ENCODE peak calls at places on chromosomes 5 and 9, in seven cellular contexts. I, A, B, C, T, U and O are unnamed samples.

GRCh38 chr9:138073408-138073807 is 195.8 kb downstream of the CACNA1B start:
- DNase-seq in U (peak), T (no peak), B (no peak), I (no peak), C (no peak), A (no peak), O (no peak)

GRCh38 chr9:131593255-131593820 is 48.0 kb downstream of the PRRT1B start:
- DNase-seq in U (no peak), T (no peak), I (no peak), C (peak), B (no peak), A (no peak), O (no peak)

GRCh38 chr9:108225371-108225905 is 630.3 kb downstream of the ACTL7B start:
- DNase-seq in A (no peak), B (no peak), U (no peak), T (no peak), C (peak), I (no peak), O (no peak)

GRCh38 chr5:128559300-128560297 is 21.6 kb upstream of the FBN2 start:
- DNase-seq in U (no peak), T (no peak), A (no peak), I (peak), B (no peak), C (no peak), O (no peak)

GRCh38 chr5:170105643-170106611 is at the start of gene FOXI1:
- DNase-seq in C (no peak), T (no peak), U (no peak), B (no peak), A (no peak), I (no peak), O (no peak)

GRCh38 chr9:125890793-125891192 is 143.6 kb downstream of the PBX3 start:
- DNase-seq in A (no peak), T (no peak), B (no peak), I (no peak), C (no peak), U (no peak), O (no peak)

GRCh38 chr9:107586493-107586892 is 96.9 kb upstream of the KLF4 start:
- DNase-seq in U (no peak), C (no peak), T (no peak), I (no peak), A (no peak), B (no peak), O (no peak)

GRCh38 chr9:93656426-93657222 is 80.2 kb downstream of the PHF2 start:
- DNase-seq in C (no peak), B (no peak), A (no peak), I (no peak), U (peak), T (peak), O (no peak)

GRCh38 chr5:141753971-141754713 is 72.1 kb upstream of the ARAP3 start:
- DNase-seq in T (peak), A (no peak), I (peak), U (no peak), B (no peak), C (peak), O (peak)

GRCh38 chr5:171701138-171701537 is 84.5 kb upstream of the SMIM23 start:
- DNase-seq in A (no peak), T (no peak), B (no peak), I (no peak), U (no peak), C (no peak), O (no peak)

GRCh38 chr5:57492632-57493031 is 10.0 kb upstream of the ACTBL2 start:
- DNase-seq in T (no peak), C (no peak), A (no peak), U (no peak), I (no peak), B (no peak), O (no peak)

GRCh38 chr5:97224112-97224750 is 41.2 kb upstream of the RIOK2 start:
- DNase-seq in C (peak), I (peak), U (no peak), A (no peak), T (no peak), B (no peak), O (peak)

GRCh38 chr9:128836509-128837145 is 7.0 kb upstream of the SPOUT1 start:
- DNase-seq in I (no peak), U (no peak), B (no peak), C (no peak), A (no peak), T (no peak), O (no peak)

GRCh38 chr5:66161356-66161755 is 17.3 kb downstream of the SREK1 start:
- DNase-seq in A (no peak), C (no peak), T (no peak), I (no peak), U (no peak), B (no peak), O (no peak)

GRCh38 chr5:75475364-75475763 is 36.1 kb downstream of the CERT1 start:
- DNase-seq in B (no peak), I (no peak), U (no peak), A (no peak), C (no peak), T (no peak), O (no peak)

GRCh38 chr9:128550226-128550625 is 2.2 kb upstream of the SPTAN1 start:
- DNase-seq in U (peak), B (no peak), I (no peak), T (no peak), C (peak), A (no peak), O (no peak)

GRCh38 chr9:136732446-136733178 is 10.1 kb downstream of the LCN10 start:
- DNase-seq in I (no peak), A (no peak), C (no peak), B (no peak), T (no peak), U (no peak), O (no peak)

DNA sequence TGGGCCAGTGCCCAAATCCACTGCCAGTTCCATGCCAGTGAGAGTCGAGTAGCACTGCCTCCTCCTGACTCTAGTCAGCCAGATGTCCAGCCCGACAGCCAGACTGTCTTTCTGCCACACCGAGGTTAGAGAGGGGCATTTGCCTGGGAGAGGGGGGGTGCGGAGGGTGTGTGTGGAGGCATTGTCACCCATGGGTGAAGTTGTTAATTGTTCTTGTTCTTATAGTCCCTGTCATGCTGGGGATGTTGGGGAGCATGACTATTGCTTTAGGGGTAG is 1.1 kb downstream of the RGP1 start:
- DNase-seq in I (no peak), A (no peak), U (no peak), C (no peak), T (no peak), B (no peak), O (no peak)
- H3K4me3 ChIP-seq in I (peak), A (peak), U (peak), C (peak), T (peak), B (no peak), O (peak)

DNA sequence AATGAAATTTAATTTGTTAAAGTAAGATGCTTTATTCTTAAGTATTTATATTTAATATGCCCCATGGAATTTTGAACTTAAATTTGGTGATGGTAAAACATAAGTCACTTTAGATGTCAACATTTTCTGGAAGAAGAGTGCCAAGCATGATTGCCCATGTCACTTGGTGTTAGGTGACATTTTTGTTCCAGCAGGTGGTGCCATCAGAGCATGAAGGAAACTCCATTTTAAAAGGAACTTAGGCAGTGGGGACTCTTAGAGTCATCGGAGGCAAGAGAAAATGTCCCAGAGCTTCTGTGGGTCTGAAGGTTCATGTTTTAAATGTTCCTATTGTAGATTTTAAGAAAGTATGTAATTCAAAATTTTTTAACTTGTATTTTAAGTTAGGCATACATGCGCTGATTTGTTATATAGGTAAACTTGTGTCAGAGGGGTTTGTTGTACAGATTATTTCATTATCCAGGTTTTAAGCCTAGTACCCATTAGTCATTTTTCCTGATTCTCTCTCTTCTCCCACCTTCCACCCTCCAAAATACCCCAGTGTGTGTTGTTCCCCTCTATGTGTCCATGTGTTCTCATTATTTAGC is 789.3 kb downstream of the SEMA5A start:
- DNase-seq in I (peak), C (peak), U (no peak), T (no peak), B (no peak), A (no peak), O (peak)
- TF ChIP-seq CTCF in I (peak), C (peak), U (peak), T (no peak), B (no peak), A (peak), O (peak)

GRCh38 chr5:140116716-140117115 is 2.8 kb downstream of the PURA start:
- DNase-seq in A (no peak), C (no peak), I (no peak), U (no peak), T (no peak), B (no peak), O (no peak)
- H3K4me3 ChIP-seq in A (no peak), C (peak), I (no peak), U (peak), T (no peak), B (no peak), O (no peak)

DNA sequence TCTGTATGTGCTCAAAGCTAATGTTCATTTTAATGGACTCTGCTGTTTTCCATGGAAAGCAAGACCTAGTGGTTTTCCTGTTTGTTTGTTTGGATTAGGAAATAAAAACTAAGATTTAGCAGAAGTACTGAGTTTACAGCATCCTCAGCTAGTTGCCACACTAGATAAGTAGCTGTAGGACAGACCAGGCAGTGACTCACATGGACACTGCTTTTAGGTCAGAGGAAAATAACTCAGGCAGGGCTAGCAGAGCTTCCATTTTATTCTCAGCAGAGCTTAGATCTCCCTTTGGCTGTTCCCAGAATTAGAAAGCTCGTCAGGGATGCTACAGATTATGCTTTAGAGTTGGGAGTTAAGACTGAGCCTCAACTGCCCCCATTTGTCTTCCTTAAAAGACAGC is 204.4 kb downstream of the SH3GL2 start:
- DNase-seq in A (no peak), C (no peak), U (no peak), I (no peak), B (no peak), T (no peak), O (no peak)
- TF ChIP-seq CTCF in A (no peak), C (no peak), U (no peak), I (no peak), B (no peak), T (no peak), O (no peak)

GRCh38 chr9:88535932-88536324 is 950 bp downstream of the NXNL2 start:
- DNase-seq in U (no peak), C (no peak), T (peak), B (no peak), A (no peak), I (no peak), O (no peak)

GRCh38 chr9:88533951-88534455 is 975 bp upstream of the NXNL2 start:
- DNase-seq in T (peak), A (no peak), B (no peak), U (no peak), I (no peak), C (peak), O (no peak)

GRCh38 chr9:88535226-88535931 is 401 bp downstream of the NXNL2 start:
- DNase-seq in C (no peak), A (no peak), T (peak), U (no peak), B (no peak), I (no peak), O (no peak)

GRCh38 chr9:88532320-88532719 is 2.7 kb upstream of the NXNL2 start:
- DNase-seq in T (no peak), A (no peak), I (peak), B (peak), C (peak), U (no peak), O (peak)

GRCh38 chr9:88534456-88535225 is at the start of gene NXNL2:
- DNase-seq in U (peak), I (peak), A (peak), C (peak), B (peak), T (peak), O (peak)
- H3K4me3 ChIP-seq in U (peak), I (peak), A (peak), C (peak), B (peak), T (no peak), O (peak)

GRCh38 chr5:84237126-84237525 is 147.6 kb downstream of the EDIL3 start:
- DNase-seq in U (no peak), B (no peak), A (no peak), T (no peak), C (no peak), I (no peak), O (no peak)

GRCh38 chr5:84239509-84239908 is 145.2 kb downstream of the EDIL3 start:
- DNase-seq in A (no peak), U (no peak), C (peak), T (no peak), B (no peak), I (peak), O (no peak)

GRCh38 chr5:84248013-84248412 is 136.7 kb downstream of the EDIL3 start:
- DNase-seq in C (no peak), A (no peak), U (no peak), T (no peak), B (no peak), I (no peak), O (no peak)

GRCh38 chr5:84242286-84242685 is 142.4 kb downstream of the EDIL3 start:
- DNase-seq in C (peak), B (no peak), I (peak), U (no peak), A (no peak), T (no peak), O (peak)
- TF ChIP-seq CTCF in C (no peak), B (no peak), I (no peak), U (no peak), A (no peak), T (no peak), O (no peak)

GRCh38 chr5:1885476-1885755 is 2.7 kb upstream of the IRX4 start:
- DNase-seq in T (no peak), U (no peak), A (no peak), C (no peak), I (no peak), B (no peak), O (no peak)

GRCh38 chr5:1887400-1888360 is 5.0 kb upstream of the IRX4 start:
- DNase-seq in U (no peak), A (no peak), B (no peak), I (no peak), T (no peak), C (no peak), O (no peak)

GRCh38 chr5:1884638-1885475 is 2.1 kb upstream of the IRX4 start:
- DNase-seq in T (no peak), I (no peak), B (no peak), C (no peak), U (no peak), A (no peak), O (no peak)

GRCh38 chr5:1886634-1887399 is 4.1 kb upstream of the IRX4 start:
- DNase-seq in U (no peak), A (no peak), I (no peak), C (no peak), T (no peak), B (no peak), O (no peak)

GRCh38 chr5:1885777-1886633 is 3.3 kb upstream of the IRX4 start:
- DNase-seq in B (no peak), C (no peak), U (no peak), T (no peak), A (no peak), I (no peak), O (no peak)
- H3K4me3 ChIP-seq in B (peak), C (peak), U (no peak), T (no peak), A (no peak), I (no peak), O (no peak)

GRCh38 chr9:113409481-113409880 is 994 bp downstream of the POLE3 start:
- DNase-seq in U (no peak), C (no peak), I (no peak), B (no peak), A (no peak), T (no peak), O (no peak)

GRCh38 chr9:113410207-113411158 is at the start of the genes C9orf43 and POLE3:
- DNase-seq in T (peak), I (peak), U (peak), C (peak), B (peak), A (peak), O (peak)

GRCh38 chr9:113409883-113410206 is 630 bp downstream of the POLE3 start:
- DNase-seq in C (no peak), I (no peak), U (no peak), B (no peak), T (no peak), A (no peak), O (no peak)
- TF ChIP-seq CTCF in C (no peak), I (no peak), U (no peak), B (no peak), T (no peak), A (no peak), O (no peak)

GRCh38 chr5:135191084-135191826 is 157.2 kb upstream of the PITX1 start:
- DNase-seq in T (peak), U (peak), B (peak), C (peak), A (no peak), I (peak), O (peak)
- H3K4me3 ChIP-seq in T (no peak), U (peak), B (no peak), C (peak), A (peak), I (peak), O (peak)